ENCODE peak calls at places on chromosomes 11 and 22, in four cellular contexts. A is WTC11, C is Peyer's patch, H is astrocyte of the cerebellum. P is an unnamed sample.

GRCh38 chr11:70854201-70854600 is 398.2 kb downstream of the SHANK2 start:
- DNase-seq in C (no peak), A (no peak), H (no peak), P (no peak)

GRCh38 chr22:24554316-24555159 is at the start of gene GUCD1:
- DNase-seq in C (peak; percentile 65), H (no peak), A (peak; percentile 29), P (peak; percentile 51)

GRCh38 chr22:28329582-28330073 is 350.0 kb downstream of the TTC28 start:
- DNase-seq in A (no peak), H (no peak), C (no peak), P (no peak)

GRCh38 chr11:110299006-110299785 is 2.8 kb upstream of the RDX start:
- DNase-seq in A (no peak), C (no peak), H (no peak), P (peak; percentile 20)

GRCh38 chr11:57356179-57356757 is 18.1 kb downstream of the P2RX3 start:
- DNase-seq in A (no peak), H (no peak), C (no peak), P (no peak)

GRCh38 chr11:120632579-120632978 is 121.0 kb downstream of the GRIK4 start:
- DNase-seq in A (no peak), C (no peak), H (no peak), P (no peak)

GRCh38 chr22:37496651-37497599 is 10.7 kb upstream of the MFNG start:
- DNase-seq in A (peak; percentile 34), H (peak; percentile 95), C (no peak), P (no peak)

GRCh38 chr22:42356547-42356946 is 75.7 kb downstream of the NFAM1 start:
- DNase-seq in A (no peak), H (no peak), C (no peak), P (no peak)

GRCh38 chr22:17346578-17346977 is 22.7 kb upstream of the CECR2 start:
- DNase-seq in A (no peak), C (no peak), H (no peak), P (no peak)

GRCh38 chr11:68107689-68108088 is 13.5 kb downstream of the CHKA start:
- DNase-seq in H (no peak), A (no peak), C (no peak), P (no peak)

GRCh38 chr22:42630211-42630610 is 10.2 kb downstream of the ATP5MGL start:
- DNase-seq in C (no peak), A (no peak), H (no peak), P (no peak)

GRCh38 chr11:61778920-61779650 is 13.3 kb downstream of the TMEM258 start:
- DNase-seq in A (no peak), H (no peak), C (no peak), P (no peak)

GRCh38 chr11:77127969-77128691 is at the start of gene MYO7A:
- DNase-seq in C (peak; percentile 65), A (peak; percentile 47), H (no peak), P (no peak)

GRCh38 chr11:17197431-17197898 is 10.3 kb downstream of the PIK3C2A start:
- DNase-seq in C (no peak), H (no peak), A (no peak), P (no peak)

GRCh38 chr22:30208631-30209603 is 37.6 kb downstream of the LIF start:
- DNase-seq in A (no peak), H (no peak), C (peak; percentile 69), P (peak; percentile 28)

GRCh38 chr11:83191491-83191890 is 2.0 kb upstream of the ANKRD42 start:
- DNase-seq in C (no peak), H (no peak), A (no peak), P (no peak)

GRCh38 chr11:13970986-13971385 is 8.5 kb downstream of the SPON1 start:
- DNase-seq in H (no peak), C (peak; percentile 76), A (peak; percentile 49), P (peak; percentile 30)

GRCh38 chr11:6742260-6742659 is 29.5 kb downstream of the OR2AG2 start:
- DNase-seq in H (no peak), C (no peak), A (no peak), P (peak; percentile 32)

GRCh38 chr11:69104212-69104855 is 51.4 kb upstream of the SMIM38 start:
- DNase-seq in H (no peak), A (no peak), C (no peak), P (no peak)

GRCh38 chr11:11461473-11461872 is 108.4 kb upstream of the CSNK2A3 start:
- DNase-seq in C (no peak), H (no peak), A (no peak), P (no peak)

GRCh38 chr22:25892678-25893077 is 150.7 kb downstream of the MYO18B start:
- DNase-seq in C (no peak), A (no peak), H (no peak), P (no peak)

GRCh38 chr22:23520875-23521441 is 59.1 kb downstream of the IGLL1 start:
- DNase-seq in A (no peak), H (no peak), C (no peak), P (no peak)

GRCh38 chr22:45242778-45243191 is 2.1 kb upstream of the KIAA0930 start:
- DNase-seq in A (no peak), C (no peak), H (no peak), P (no peak)

GRCh38 chr22:45452565-45453449 is 39.3 kb downstream of the RIBC2 start:
- DNase-seq in H (no peak), A (no peak), C (no peak), P (no peak)

GRCh38 chr11:7511405-7511804 is 2.4 kb upstream of the PPFIBP2 start:
- DNase-seq in H (no peak), A (no peak), C (peak; percentile 78), P (no peak)

GRCh38 chr22:39173050-39173706 is 20.7 kb upstream of the CBX7 start:
- DNase-seq in H (no peak), C (no peak), A (no peak), P (no peak)

GRCh38 chr11:35105319-35106063 is 33.5 kb upstream of the CD44 start:
- DNase-seq in C (no peak), H (no peak), A (no peak), P (no peak)

GRCh38 chr11:76677010-76677771 is 6.6 kb upstream of the LRRC32 start:
- DNase-seq in H (no peak), A (no peak), C (no peak), P (peak; percentile 43)

GRCh38 chr22:30423959-30424380 is 1.6 kb upstream of the MTFP1 start:
- DNase-seq in H (peak; percentile 99), A (peak; percentile 98), C (peak; percentile 100), P (peak; percentile 99)

GRCh38 chr11:60345489-60345888 is 18.4 kb downstream of the MS4A6E start:
- DNase-seq in H (no peak), C (peak; percentile 67), A (peak; percentile 58), P (peak; percentile 52)

GRCh38 chr11:45303316-45303715 is 17.2 kb upstream of the SYT13 start:
- DNase-seq in A (no peak), H (no peak), C (no peak), P (no peak)

GRCh38 chr22:10781571-10782403 is 4746.2 kb upstream of the OR11H1 start:
- DNase-seq in H (no peak), C (no peak), A (no peak), P (no peak)
- TF ChIP-seq CTCF in H (no peak), C (no peak), A (no peak), P (no peak)

DNA sequence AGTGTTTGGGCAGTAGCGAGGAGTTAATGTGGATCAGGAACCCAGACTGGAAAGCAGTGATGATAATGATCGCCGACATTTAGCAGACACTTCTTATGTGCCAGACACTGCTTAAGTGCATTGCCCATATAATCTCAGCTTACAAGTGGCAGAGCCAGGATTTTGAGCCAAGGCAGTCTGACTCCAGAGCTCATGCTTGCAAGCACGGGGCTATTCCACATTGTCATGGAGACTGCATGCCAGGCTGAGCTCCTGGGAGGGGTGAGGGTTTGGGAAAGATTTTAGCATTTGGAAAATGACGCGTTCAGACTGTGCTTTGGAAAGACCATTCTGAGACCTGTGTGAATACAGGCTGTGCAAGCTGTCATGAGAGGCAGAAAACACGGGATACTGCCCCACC is 302.7 kb downstream of the DDX10 start:
- DNase-seq in C (no peak), A (no peak), H (no peak), P (no peak)
- TF ChIP-seq CTCF in C (no peak), A (no peak), H (no peak), P (no peak)

GRCh38 chr11:3102641-3102921 is 45.4 kb upstream of the CARS1 start:
- DNase-seq in C (peak; percentile 29), A (no peak), H (no peak), P (no peak)

GRCh38 chr11:3103076-3103475 is 45.9 kb upstream of the CARS1 start:
- DNase-seq in A (no peak), C (peak; percentile 38), H (no peak), P (no peak)

GRCh38 chr11:3104961-3105790 is 48.0 kb upstream of the CARS1 start:
- DNase-seq in H (no peak), C (peak; percentile 42), A (peak; percentile 5), P (no peak)

GRCh38 chr11:3105791-3106735 is 48.8 kb upstream of the CARS1 start:
- DNase-seq in H (no peak), C (peak; percentile 34), A (peak; percentile 11), P (no peak)

DNA sequence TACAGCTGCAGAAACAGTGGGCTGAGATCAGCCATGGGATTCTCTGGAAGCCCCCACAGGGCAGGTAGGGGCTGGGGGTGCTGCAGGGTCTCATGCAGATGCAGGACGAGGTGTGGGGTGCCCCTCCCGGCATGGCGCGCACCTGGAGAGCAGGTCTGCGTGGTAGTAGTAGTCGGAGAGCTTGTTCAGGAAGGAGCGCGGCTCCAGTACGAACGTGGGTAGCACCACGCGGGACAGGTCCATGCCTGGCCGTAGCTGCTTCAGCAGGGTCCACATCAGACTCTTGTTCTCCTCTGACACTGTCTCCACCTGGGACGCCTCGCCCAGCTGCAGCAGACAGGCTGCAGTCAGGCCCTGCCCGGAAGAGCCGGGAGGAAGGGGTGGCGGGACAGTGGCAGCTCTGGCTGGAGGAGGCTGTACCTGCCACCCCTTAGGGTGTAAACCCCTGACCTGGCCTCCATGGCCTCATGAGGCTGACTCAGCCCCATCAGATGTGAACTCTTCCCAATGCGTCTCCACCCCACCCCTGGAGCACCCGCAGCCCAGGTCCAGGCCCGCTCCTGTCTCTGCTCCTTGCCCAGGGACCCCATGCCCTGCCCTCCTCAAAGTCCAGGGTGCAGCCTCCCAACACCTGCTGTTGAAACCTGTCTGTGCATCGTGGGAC is 47.0 kb upstream of the CARS1 start:
- DNase-seq in C (peak; percentile 37), A (no peak), H (no peak), P (no peak)
- TF ChIP-seq CTCF in C (no peak), A (no peak), H (no peak), P (no peak)

GRCh38 chr11:26470992-26471391 is 101.1 kb downstream of the MUC15 start:
- DNase-seq in C (no peak), A (no peak), H (no peak), P (no peak)
- TF ChIP-seq CTCF in C (no peak), A (no peak), H (no peak), P (no peak)

GRCh38 chr11:100438366-100438765 is 248.7 kb upstream of the ARHGAP42 start:
- DNase-seq in H (no peak), A (no peak), C (no peak), P (no peak)
- TF ChIP-seq CTCF in H (no peak), A (no peak), C (no peak), P (no peak)

GRCh38 chr11:24043842-24044241 is 453.0 kb upstream of the LUZP2 start:
- DNase-seq in H (no peak), C (no peak), A (peak; percentile 11), P (peak; percentile 1)

GRCh38 chr11:24046731-24047130 is 450.1 kb upstream of the LUZP2 start:
- DNase-seq in C (no peak), A (no peak), H (no peak), P (no peak)
- TF ChIP-seq CTCF in C (no peak), A (no peak), H (no peak), P (no peak)